ENCODE peak calls at places on chromosome 9, in ten cellular contexts. K is brain microvascular endothelial cell; P is upper lobe of right lung; S is body of pancreas; J is CD8-positive, alpha-beta T cell; V is cardiac muscle cell; R is psoas muscle; D is WERI-Rb-1; X is HCT116; H is tibial artery. A is an unnamed sample.

GRCh38 chr9:37146372-37146771 is 26.0 kb downstream of the ZCCHC7 start:
- DNase-seq in K (no peak), V (no peak), J (no peak), H (no peak), R (no peak), P (no peak), D (no peak), S (no peak), X (no peak), A (no peak)

GRCh38 chr9:107169796-107170195 is 113.3 kb upstream of the RAD23B start:
- DNase-seq in K (no peak), H (no peak), R (no peak), S (no peak), V (no peak), D (no peak), P (no peak), X (no peak), J (no peak), A (no peak)

GRCh38 chr9:5040730-5041389 is 55.8 kb downstream of the JAK2 start:
- DNase-seq in V (no peak), X (no peak), K (no peak), D (no peak), R (no peak), P (peak), J (no peak), H (no peak), S (no peak), A (no peak)

GRCh38 chr9:125203259-125203658 is 2.9 kb downstream of the RABEPK start:
- DNase-seq in V (no peak), X (no peak), H (no peak), J (no peak), S (no peak), D (peak), P (no peak), K (no peak), R (no peak), A (no peak)

GRCh38 chr9:14340994-14341393 is 27.1 kb upstream of the NFIB start:
- DNase-seq in V (no peak), D (no peak), J (no peak), K (no peak), X (no peak), H (no peak), P (no peak), R (no peak), S (no peak), A (no peak)

GRCh38 chr9:129333961-129334743 is 156.1 kb upstream of the IER5L start:
- DNase-seq in X (peak), K (peak), R (peak), D (peak), V (peak), S (peak), J (no peak), P (peak), H (peak), A (peak)

GRCh38 chr9:109705515-109705914 is 74.5 kb upstream of the PALM2AKAP2 start:
- DNase-seq in D (no peak), H (no peak), K (peak), P (no peak), V (peak), R (no peak), J (no peak), X (peak), S (no peak), A (no peak)

GRCh38 chr9:93307468-93308157 is 123.7 kb downstream of the WNK2 start:
- DNase-seq in K (no peak), R (no peak), P (no peak), H (peak), D (no peak), S (no peak), V (no peak), J (peak), X (no peak), A (peak)

GRCh38 chr9:2418619-2419018 is 203.0 kb upstream of the VLDLR start:
- DNase-seq in R (no peak), V (no peak), K (peak), D (no peak), J (no peak), X (no peak), H (no peak), P (no peak), S (no peak), A (no peak)

GRCh38 chr9:4508246-4508906 is 18.1 kb downstream of the SLC1A1 start:
- DNase-seq in X (no peak), H (no peak), J (no peak), S (no peak), V (no peak), D (no peak), R (no peak), K (peak), P (no peak), A (no peak)

GRCh38 chr9:70362952-70363351 is 51.5 kb downstream of the KLF9 start:
- DNase-seq in R (no peak), X (no peak), V (no peak), P (no peak), J (no peak), D (no peak), K (no peak), H (no peak), S (no peak), A (no peak)

GRCh38 chr9:35859310-35859994 is 10.7 kb downstream of the OR13J1 start:
- DNase-seq in J (peak), S (no peak), P (no peak), V (no peak), H (no peak), D (no peak), X (no peak), R (peak), K (no peak), A (no peak)

GRCh38 chr9:117704024-117704575 is at the start of gene TLR4:
- DNase-seq in P (peak), D (no peak), H (peak), V (no peak), R (peak), K (peak), S (no peak), X (no peak), J (no peak), A (peak)

GRCh38 chr9:114060070-114060469 is 18.0 kb downstream of the AMBP start:
- DNase-seq in K (no peak), D (no peak), X (no peak), S (peak), P (peak), V (no peak), R (no peak), H (peak), J (peak), A (no peak)
- H3K27ac ChIP-seq in K (no peak), D (no peak), X (no peak), S (no peak), P (no peak), V (no peak), R (no peak), H (peak), J (no peak), A (peak)

DNA sequence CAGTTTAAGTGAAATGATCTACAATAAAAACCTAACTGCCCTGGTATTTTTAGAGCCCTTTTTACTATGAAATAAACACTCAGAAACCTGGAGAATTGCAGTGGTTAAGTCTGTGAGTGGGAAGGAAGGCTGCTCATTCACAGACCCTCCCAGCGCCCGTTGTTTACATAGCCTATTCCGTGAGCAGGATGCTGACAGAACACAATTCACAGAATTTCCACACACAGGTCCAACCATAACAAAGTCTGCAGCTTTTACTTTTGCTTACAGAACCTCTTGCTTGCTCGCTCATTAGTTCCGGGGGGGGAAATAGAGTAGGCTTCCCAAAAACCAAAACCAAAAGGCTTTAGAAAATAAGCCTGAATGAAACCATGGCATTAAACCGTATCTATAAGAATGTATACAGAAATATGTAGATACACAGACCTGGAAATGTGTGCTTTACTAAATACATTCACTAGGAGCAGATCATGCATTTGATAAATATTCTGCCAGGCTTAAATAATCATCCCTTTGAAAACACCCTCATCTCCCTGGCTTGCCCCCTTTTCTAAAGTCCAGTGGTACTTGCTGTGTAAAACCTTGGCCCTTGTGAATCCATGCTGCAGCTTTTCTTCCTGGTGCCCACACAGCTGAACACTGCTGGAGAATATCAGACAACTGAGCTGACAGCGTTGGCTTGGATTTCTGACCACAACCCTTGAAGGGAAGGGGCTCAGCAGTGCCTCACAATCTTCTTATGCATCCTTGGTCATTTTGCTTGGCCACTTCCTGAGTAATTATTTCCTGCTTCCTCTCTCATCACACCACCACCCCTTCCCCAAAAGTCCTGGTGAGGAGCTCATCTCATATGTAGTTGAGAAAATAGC is 128.0 kb downstream of the FANCC start:
- DNase-seq in D (no peak), X (no peak), R (no peak), H (peak), K (peak), S (no peak), J (no peak), V (no peak), P (no peak), A (peak)
- H3K4me3 ChIP-seq in D (no peak), X (no peak), R (peak), H (no peak), K (no peak), S (no peak), J (no peak), V (no peak), P (peak), A (no peak)

DNA sequence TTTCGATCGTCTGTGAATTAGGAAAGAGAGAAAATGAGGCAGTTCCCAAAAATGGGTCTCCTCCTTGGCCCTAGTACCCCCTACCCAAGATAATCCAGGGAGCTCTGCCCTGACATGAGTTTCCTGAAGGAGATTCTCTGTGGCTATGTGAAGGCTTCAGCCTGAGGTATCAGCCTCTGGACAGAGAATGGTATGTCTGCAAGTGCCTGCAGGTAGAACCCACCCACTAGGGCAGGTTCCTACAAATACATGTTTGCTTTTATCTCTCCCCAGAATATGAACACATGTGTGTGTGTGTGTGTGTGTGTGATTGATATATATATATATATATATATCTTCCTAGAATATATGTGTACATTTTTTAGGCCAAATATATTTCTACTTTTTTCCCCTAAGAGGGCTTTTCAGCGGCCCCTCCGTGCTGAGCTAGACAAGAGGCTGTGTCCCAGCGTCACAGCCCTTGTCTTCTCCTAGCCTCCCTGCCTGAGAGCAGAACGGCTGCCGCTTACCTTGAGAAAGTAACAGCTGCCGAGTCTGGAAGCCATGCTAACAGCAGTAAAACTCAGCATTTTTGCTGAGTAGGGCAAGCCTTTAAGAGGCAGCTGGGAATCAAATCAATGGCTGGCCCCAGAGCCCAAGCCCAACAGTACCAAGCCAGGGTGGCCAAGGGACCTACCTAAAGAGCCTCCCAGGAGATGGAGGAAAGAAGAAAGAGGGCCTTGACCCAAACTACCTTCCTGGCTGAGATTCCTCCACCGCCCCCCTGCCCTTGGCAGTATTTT is 2.1 kb downstream of the BRINP1 start:
- DNase-seq in D (no peak), P (no peak), S (peak), H (no peak), K (no peak), R (no peak), J (no peak), V (no peak), X (no peak), A (no peak)
- H3K27ac ChIP-seq in D (no peak), P (no peak), S (no peak), H (no peak), K (no peak), R (no peak), J (no peak), V (no peak), X (no peak), A (no peak)

GRCh38 chr9:136597965-136598364 is 52.1 kb upstream of the NOTCH1 start:
- DNase-seq in S (no peak), R (no peak), V (no peak), D (no peak), H (no peak), P (no peak), J (no peak), K (no peak), X (no peak), A (no peak)
- H3K4me3 ChIP-seq in S (no peak), R (no peak), V (no peak), D (no peak), H (no peak), P (no peak), J (no peak), K (no peak), X (no peak), A (no peak)

GRCh38 chr9:122822056-122822455 is 6.3 kb downstream of the PDCL start:
- DNase-seq in S (no peak), D (peak), R (no peak), J (no peak), V (no peak), X (no peak), H (no peak), K (no peak), P (no peak), A (no peak)

GRCh38 chr9:122819791-122820489 is 8.4 kb downstream of the PDCL start:
- DNase-seq in D (no peak), X (no peak), J (no peak), H (no peak), V (no peak), R (no peak), S (no peak), P (no peak), K (peak), A (no peak)

GRCh38 chr9:122822958-122823357 is 5.4 kb downstream of the PDCL start:
- DNase-seq in H (no peak), X (no peak), V (no peak), P (no peak), D (no peak), J (no peak), K (no peak), R (no peak), S (no peak), A (no peak)

GRCh38 chr9:122820490-122820845 is 7.9 kb downstream of the PDCL start:
- DNase-seq in S (no peak), H (no peak), R (no peak), X (no peak), P (no peak), D (no peak), K (no peak), V (no peak), J (no peak), A (no peak)

GRCh38 chr9:122821278-122821952 is 7.0 kb downstream of the PDCL start:
- DNase-seq in J (no peak), H (peak), R (peak), V (no peak), S (no peak), K (peak), X (no peak), D (no peak), P (peak), A (peak)
- H3K27ac ChIP-seq in J (no peak), H (no peak), R (peak), V (no peak), S (no peak), K (no peak), X (no peak), D (no peak), P (peak), A (no peak)

GRCh38 chr9:97770808-97771372 is 73.8 kb upstream of the XPA start:
- DNase-seq in R (no peak), H (no peak), P (no peak), V (no peak), J (no peak), K (no peak), X (no peak), D (no peak), S (no peak), A (no peak)

GRCh38 chr9:97773723-97774122 is 76.6 kb upstream of the XPA start:
- DNase-seq in R (no peak), D (no peak), H (no peak), P (no peak), K (peak), X (no peak), S (no peak), J (no peak), V (no peak), A (peak)

GRCh38 chr9:97773091-97773490 is 76.0 kb upstream of the XPA start:
- DNase-seq in D (no peak), V (no peak), R (no peak), S (no peak), X (no peak), H (no peak), P (no peak), J (no peak), K (no peak), A (no peak)

GRCh38 chr9:97774657-97775056 is 77.5 kb upstream of the XPA start:
- DNase-seq in V (no peak), H (no peak), S (no peak), D (no peak), R (no peak), P (no peak), K (no peak), X (no peak), J (no peak), A (no peak)

GRCh38 chr9:97772145-97772544 is 75.0 kb upstream of the XPA start:
- DNase-seq in V (no peak), X (no peak), R (no peak), H (no peak), K (no peak), P (no peak), S (no peak), D (no peak), J (no peak), A (no peak)
- H3K4me3 ChIP-seq in V (no peak), X (no peak), R (no peak), H (no peak), K (no peak), P (no peak), S (no peak), D (no peak), J (no peak), A (no peak)

GRCh38 chr9:95491543-95492330 is 25.0 kb downstream of the PTCH1 start:
- DNase-seq in H (no peak), V (no peak), P (no peak), D (no peak), K (no peak), X (no peak), S (no peak), J (no peak), R (no peak), A (no peak)

GRCh38 chr9:95495529-95495928 is 21.2 kb downstream of the PTCH1 start:
- DNase-seq in D (no peak), R (no peak), K (no peak), V (no peak), J (no peak), X (no peak), S (no peak), H (no peak), P (no peak), A (no peak)

GRCh38 chr9:95494022-95494415 is 22.8 kb downstream of the PTCH1 start:
- DNase-seq in X (no peak), S (no peak), P (no peak), H (no peak), R (no peak), K (no peak), J (peak), D (peak), V (no peak), A (no peak)

GRCh38 chr9:95495988-95496387 is 20.8 kb downstream of the PTCH1 start:
- DNase-seq in R (no peak), D (no peak), J (no peak), X (no peak), S (no peak), H (no peak), K (no peak), P (no peak), V (no peak), A (no peak)

DNA sequence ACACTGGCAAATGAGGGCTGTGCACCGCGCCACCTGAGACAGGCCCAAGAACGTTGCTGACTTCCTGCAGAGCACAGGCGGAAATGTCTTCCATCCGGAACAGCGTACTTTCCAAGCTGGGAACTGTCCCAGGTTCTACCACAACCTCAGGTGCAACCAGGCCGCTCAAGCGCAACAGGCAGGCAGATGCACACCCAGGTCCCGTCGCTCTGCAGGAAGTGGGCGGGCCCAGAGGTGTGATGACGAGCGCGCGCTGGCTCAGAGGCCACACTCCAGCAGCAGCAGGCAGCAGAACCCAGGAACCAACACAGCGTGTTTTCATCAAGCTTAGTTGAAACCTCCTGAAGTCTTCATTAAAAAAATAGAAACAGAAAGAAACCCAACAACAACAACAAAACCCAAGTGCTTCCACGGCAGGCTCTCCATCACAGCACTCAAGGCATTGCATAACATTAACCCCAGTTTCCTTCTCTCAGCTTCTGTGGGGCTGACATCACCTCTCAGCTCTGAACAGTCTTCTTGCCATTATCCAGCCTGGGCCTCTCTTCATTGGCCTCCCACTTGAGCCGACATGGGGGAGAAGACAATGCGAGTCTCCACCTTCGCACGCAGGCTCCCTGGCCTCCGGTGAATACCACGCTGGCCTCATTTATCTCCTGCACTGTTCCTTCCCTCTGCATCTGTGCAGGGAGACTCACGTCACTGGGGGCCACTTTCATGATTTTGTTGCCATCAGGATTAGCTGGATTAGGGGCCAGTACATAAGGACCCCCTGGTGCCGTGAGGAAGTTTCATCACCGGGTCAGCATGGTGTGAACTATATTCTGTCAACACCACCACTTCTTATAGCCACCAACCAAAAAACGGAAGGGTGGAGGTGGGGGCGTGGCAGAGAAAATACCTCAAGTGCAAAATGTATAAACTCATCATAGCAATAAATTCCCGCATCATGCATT is 22.1 kb downstream of the PTCH1 start:
- DNase-seq in R (no peak), J (peak), X (no peak), V (no peak), H (no peak), K (no peak), S (no peak), D (peak), P (no peak), A (no peak)
- H3K27ac ChIP-seq in R (no peak), J (peak), X (no peak), V (no peak), H (no peak), K (no peak), S (no peak), D (peak), P (no peak), A (no peak)

GRCh38 chr9:33159058-33159759 is 7.9 kb downstream of the B4GALT1 start:
- DNase-seq in P (peak), S (peak), D (no peak), V (no peak), X (no peak), R (peak), J (peak), H (peak), K (peak), A (peak)

GRCh38 chr9:33157960-33158359 is 9.2 kb downstream of the B4GALT1 start:
- DNase-seq in D (no peak), J (no peak), R (no peak), P (no peak), X (no peak), S (no peak), H (peak), V (no peak), K (no peak), A (no peak)

GRCh38 chr9:33158555-33159057 is 8.5 kb downstream of the B4GALT1 start:
- DNase-seq in R (no peak), K (no peak), D (no peak), S (no peak), X (no peak), J (peak), H (peak), P (no peak), V (no peak), A (no peak)

GRCh38 chr9:33161011-33161588 is 6.0 kb downstream of the B4GALT1 start:
- DNase-seq in D (peak), X (peak), R (peak), H (peak), P (peak), S (peak), K (peak), J (peak), V (no peak), A (peak)

GRCh38 chr9:33159760-33160127 is 7.4 kb downstream of the B4GALT1 start:
- DNase-seq in J (peak), D (no peak), H (peak), V (no peak), P (peak), X (no peak), K (peak), S (no peak), R (peak), A (peak)
- H3K4me3 ChIP-seq in J (peak), D (no peak), H (no peak), V (no peak), P (peak), X (peak), K (no peak), S (no peak), R (peak), A (no peak)

A was measured in aorta.